ENCODE peak calls at places on chromosomes 7 and 10, in four cellular contexts. One of them, this sample, is unnamed.

GRCh38 chr10:116748471-116748870 is 6.1 kb upstream of the HSPA12A start:
- DNase-seq in heart right ventricle: no peak
- DNase-seq in right lobe of liver: no peak
- DNase-seq in H7: no peak
- DNase-seq in this sample: no peak

GRCh38 chr10:44788147-44788819 is 122.9 kb upstream of the TMEM72 start:
- DNase-seq in heart right ventricle: no peak
- DNase-seq in right lobe of liver: no peak
- DNase-seq in H7: no peak
- DNase-seq in this sample: no peak

GRCh38 chr7:26331789-26332188 is 40.1 kb downstream of the SNX10 start:
- DNase-seq in heart right ventricle: no peak
- DNase-seq in right lobe of liver: no peak
- DNase-seq in H7: no peak
- DNase-seq in this sample: no peak

GRCh38 chr10:68666280-68666760 is 54.7 kb upstream of the CCAR1 start:
- DNase-seq in heart right ventricle: no peak
- DNase-seq in right lobe of liver: no peak
- DNase-seq in H7: no peak
- DNase-seq in this sample: no peak

GRCh38 chr10:104337527-104337984 is 709 bp downstream of the ITPRIP start:
- DNase-seq in heart right ventricle: no peak
- DNase-seq in right lobe of liver: peak; percentile 55
- DNase-seq in H7: peak; percentile 61
- DNase-seq in this sample: peak; percentile 89

GRCh38 chr10:72593963-72594362 is 31.9 kb downstream of the MICU1 start:
- DNase-seq in heart right ventricle: no peak
- DNase-seq in right lobe of liver: no peak
- DNase-seq in H7: no peak
- DNase-seq in this sample: no peak

GRCh38 chr10:71052261-71052660 is 160.1 kb upstream of the UNC5B start:
- DNase-seq in heart right ventricle: no peak
- DNase-seq in right lobe of liver: no peak
- DNase-seq in H7: no peak
- DNase-seq in this sample: no peak

GRCh38 chr7:96921231-96921630 is 84.1 kb upstream of the DLX6 start:
- DNase-seq in heart right ventricle: no peak
- DNase-seq in right lobe of liver: no peak
- DNase-seq in H7: no peak
- DNase-seq in this sample: no peak

GRCh38 chr10:124025638-124026336 is 67.6 kb downstream of the CHST15 start:
- DNase-seq in heart right ventricle: no peak
- DNase-seq in right lobe of liver: no peak
- DNase-seq in H7: no peak
- DNase-seq in this sample: peak; percentile 67

GRCh38 chr7:157248659-157249058 is 88.1 kb upstream of the DNAJB6 start:
- DNase-seq in heart right ventricle: no peak
- DNase-seq in right lobe of liver: no peak
- DNase-seq in H7: no peak
- DNase-seq in this sample: no peak

GRCh38 chr7:123724725-123725381 is 23.9 kb downstream of the WASL start:
- DNase-seq in heart right ventricle: no peak
- DNase-seq in right lobe of liver: no peak
- DNase-seq in H7: no peak
- DNase-seq in this sample: no peak

GRCh38 chr10:102009801-102010425 is 46.1 kb downstream of the ARMH3 start:
- DNase-seq in heart right ventricle: peak; percentile 56
- DNase-seq in right lobe of liver: no peak
- DNase-seq in H7: peak; percentile 77
- DNase-seq in this sample: no peak

GRCh38 chr7:116034411-116034810 is 3.8 kb upstream of the TFEC start:
- DNase-seq in heart right ventricle: no peak
- DNase-seq in right lobe of liver: no peak
- DNase-seq in H7: no peak
- DNase-seq in this sample: no peak

GRCh38 chr7:101436857-101437576 is 74.3 kb downstream of the COL26A1 start:
- DNase-seq in heart right ventricle: no peak
- DNase-seq in right lobe of liver: no peak
- DNase-seq in H7: peak; percentile 85
- DNase-seq in this sample: no peak

GRCh38 chr7:35729061-35729783 is 34.3 kb upstream of the HERPUD2 start:
- DNase-seq in heart right ventricle: no peak
- DNase-seq in right lobe of liver: no peak
- DNase-seq in H7: no peak
- DNase-seq in this sample: peak; percentile 82

GRCh38 chr10:30216811-30217210 is 132.3 kb downstream of the MTPAP start:
- DNase-seq in heart right ventricle: no peak
- DNase-seq in right lobe of liver: no peak
- DNase-seq in H7: no peak
- DNase-seq in this sample: no peak

GRCh38 chr10:3852147-3852904 is 67.3 kb upstream of the KLF6 start:
- DNase-seq in heart right ventricle: peak; percentile 66
- DNase-seq in right lobe of liver: peak; percentile 83
- DNase-seq in H7: no peak
- DNase-seq in this sample: peak; percentile 80

GRCh38 chr10:96254976-96255375 is 16.4 kb downstream of the BLNK start:
- DNase-seq in heart right ventricle: no peak
- DNase-seq in right lobe of liver: no peak
- DNase-seq in H7: no peak
- DNase-seq in this sample: no peak

GRCh38 chr10:79070091-79070610 is 1.4 kb downstream of the ZMIZ1 start:
- DNase-seq in heart right ventricle: no peak
- DNase-seq in right lobe of liver: peak; percentile 55
- DNase-seq in H7: peak; percentile 90
- DNase-seq in this sample: peak; percentile 90

GRCh38 chr7:8172372-8173354 is 89.3 kb downstream of the ICA1 start:
- DNase-seq in heart right ventricle: no peak
- DNase-seq in right lobe of liver: no peak
- DNase-seq in H7: no peak
- DNase-seq in this sample: no peak

GRCh38 chr10:46255696-46256355 is 31.0 kb upstream of the ANTXRL start:
- DNase-seq in heart right ventricle: peak; percentile 70
- DNase-seq in right lobe of liver: peak; percentile 86
- DNase-seq in H7: peak; percentile 92
- DNase-seq in this sample: peak; percentile 86

GRCh38 chr7:69457912-69458491 is 140.3 kb upstream of the AUTS2 start:
- DNase-seq in heart right ventricle: peak; percentile 89
- DNase-seq in right lobe of liver: peak; percentile 69
- DNase-seq in H7: peak; percentile 35
- DNase-seq in this sample: no peak

GRCh38 chr7:150448789-150449147 is 1.7 kb upstream of the GIMAP8 start:
- DNase-seq in heart right ventricle: peak; percentile 84
- DNase-seq in right lobe of liver: peak; percentile 84
- DNase-seq in H7: peak; percentile 94
- DNase-seq in this sample: peak; percentile 95

GRCh38 chr10:115432188-115432819 is 339.1 kb downstream of the ATRNL1 start:
- DNase-seq in heart right ventricle: no peak
- DNase-seq in right lobe of liver: no peak
- DNase-seq in H7: no peak
- DNase-seq in this sample: no peak

GRCh38 chr10:122462533-122463465 is 1.4 kb downstream of the HTRA1 start:
- DNase-seq in heart right ventricle: peak; percentile 56
- DNase-seq in right lobe of liver: peak; percentile 52
- DNase-seq in H7: peak; percentile 67
- DNase-seq in this sample: no peak

GRCh38 chr10:25912796-25913195 is 21.2 kb upstream of the MYO3A start:
- DNase-seq in heart right ventricle: no peak
- DNase-seq in right lobe of liver: no peak
- DNase-seq in H7: no peak
- DNase-seq in this sample: no peak

GRCh38 chr7:121113288-121113687 is 124.8 kb downstream of the CPED1 start:
- DNase-seq in heart right ventricle: no peak
- DNase-seq in right lobe of liver: no peak
- DNase-seq in H7: no peak
- DNase-seq in this sample: no peak

GRCh38 chr7:52758337-52758736 is 277.1 kb upstream of the POM121L12 start:
- DNase-seq in heart right ventricle: peak; percentile 4
- DNase-seq in right lobe of liver: no peak
- DNase-seq in H7: no peak
- DNase-seq in this sample: no peak

GRCh38 chr7:112067609-112068540 is 138.3 kb downstream of the DOCK4 start:
- DNase-seq in heart right ventricle: no peak
- DNase-seq in right lobe of liver: no peak
- DNase-seq in H7: no peak
- DNase-seq in this sample: no peak

GRCh38 chr10:75238182-75239180 is 2.7 kb upstream of the COMTD1 start:
- DNase-seq in heart right ventricle: no peak
- DNase-seq in right lobe of liver: no peak
- DNase-seq in H7: peak; percentile 72
- DNase-seq in this sample: peak; percentile 82

GRCh38 chr7:89503281-89503680 is 651.0 kb upstream of the STEAP1 start:
- DNase-seq in heart right ventricle: no peak
- DNase-seq in right lobe of liver: no peak
- DNase-seq in H7: no peak
- DNase-seq in this sample: no peak

GRCh38 chr10:92689663-92690210 is at the start of gene HHEX:
- DNase-seq in heart right ventricle: peak; percentile 58
- DNase-seq in right lobe of liver: peak; percentile 89
- DNase-seq in H7: peak; percentile 93
- DNase-seq in this sample: peak; percentile 98

GRCh38 chr7:44063894-44064651 is 1.3 kb downstream of the PGAM2 start:
- DNase-seq in heart right ventricle: no peak
- DNase-seq in right lobe of liver: no peak
- DNase-seq in H7: peak; percentile 89
- DNase-seq in this sample: peak; percentile 72
- H3K4me3 ChIP-seq in heart right ventricle: peak overlapping the region; percentile 51
- H3K4me3 ChIP-seq in right lobe of liver: no peak overlapping the region
- H3K4me3 ChIP-seq in H7: no peak overlapping the region
- H3K4me3 ChIP-seq in this sample: no peak overlapping the region

DNA sequence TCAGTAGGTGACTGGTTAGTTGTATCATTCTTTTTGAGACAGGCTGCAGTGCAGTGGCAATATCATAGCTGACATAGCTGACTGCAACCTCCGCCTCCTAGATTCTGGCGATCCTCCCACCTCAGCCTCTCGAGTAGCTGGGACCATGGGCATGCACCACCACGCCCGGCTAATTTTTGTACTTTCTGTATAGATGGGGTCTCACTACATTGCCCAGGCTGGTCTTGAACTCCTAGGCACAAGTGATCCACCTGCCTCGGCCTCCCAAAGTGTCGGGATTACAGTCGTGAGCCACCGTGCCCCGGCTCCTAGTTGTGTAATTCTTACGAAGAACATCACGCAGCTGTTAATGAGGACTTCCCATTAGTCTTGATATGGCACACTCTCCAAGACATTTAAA is 123.4 kb upstream of the VKORC1L1 start:
- DNase-seq in heart right ventricle: no peak
- DNase-seq in right lobe of liver: no peak
- DNase-seq in H7: no peak
- DNase-seq in this sample: no peak
- H3K4me3 ChIP-seq in heart right ventricle: peak overlapping the region; percentile 79
- H3K4me3 ChIP-seq in right lobe of liver: no peak overlapping the region
- H3K4me3 ChIP-seq in H7: no peak overlapping the region
- H3K4me3 ChIP-seq in this sample: no peak overlapping the region

DNA sequence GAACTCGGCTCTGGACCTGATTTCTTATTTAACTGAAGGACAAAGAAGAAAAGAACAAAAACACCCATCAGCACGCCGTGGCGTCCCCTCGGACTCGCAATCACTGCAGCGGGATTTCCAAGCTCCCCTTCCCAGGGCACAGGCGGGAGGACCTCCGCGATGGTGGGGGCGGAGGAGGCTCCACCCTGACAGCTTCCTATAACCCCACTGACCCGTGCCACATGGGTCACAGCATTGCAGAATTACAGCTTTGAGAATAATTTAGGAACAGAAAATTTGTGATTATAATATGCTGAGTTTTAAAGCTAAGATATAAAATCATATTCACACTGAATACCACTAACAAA is 129.7 kb upstream of the SEC61G start:
- DNase-seq in heart right ventricle: no peak
- DNase-seq in right lobe of liver: no peak
- DNase-seq in H7: peak; percentile 22
- DNase-seq in this sample: no peak
- H3K4me3 ChIP-seq in heart right ventricle: peak overlapping the region; percentile 47
- H3K4me3 ChIP-seq in right lobe of liver: peak overlapping the region; percentile 35
- H3K4me3 ChIP-seq in H7: peak overlapping the region; percentile 37
- H3K4me3 ChIP-seq in this sample: peak overlapping the region; percentile 9

GRCh38 chr7:47454066-47454950 is 127.6 kb downstream of the TNS3 start:
- DNase-seq in heart right ventricle: no peak
- DNase-seq in right lobe of liver: no peak
- DNase-seq in H7: no peak
- DNase-seq in this sample: no peak

GRCh38 chr7:47453093-47454056 is 128.5 kb downstream of the TNS3 start:
- DNase-seq in heart right ventricle: peak; percentile 43
- DNase-seq in right lobe of liver: peak; percentile 78
- DNase-seq in H7: peak; percentile 63
- DNase-seq in this sample: no peak

GRCh38 chr7:47455872-47456185 is 126.1 kb downstream of the TNS3 start:
- DNase-seq in heart right ventricle: no peak
- DNase-seq in right lobe of liver: no peak
- DNase-seq in H7: no peak
- DNase-seq in this sample: no peak

GRCh38 chr7:47456210-47456955 is 125.5 kb downstream of the TNS3 start:
- DNase-seq in heart right ventricle: no peak
- DNase-seq in right lobe of liver: no peak
- DNase-seq in H7: no peak
- DNase-seq in this sample: no peak

DNA sequence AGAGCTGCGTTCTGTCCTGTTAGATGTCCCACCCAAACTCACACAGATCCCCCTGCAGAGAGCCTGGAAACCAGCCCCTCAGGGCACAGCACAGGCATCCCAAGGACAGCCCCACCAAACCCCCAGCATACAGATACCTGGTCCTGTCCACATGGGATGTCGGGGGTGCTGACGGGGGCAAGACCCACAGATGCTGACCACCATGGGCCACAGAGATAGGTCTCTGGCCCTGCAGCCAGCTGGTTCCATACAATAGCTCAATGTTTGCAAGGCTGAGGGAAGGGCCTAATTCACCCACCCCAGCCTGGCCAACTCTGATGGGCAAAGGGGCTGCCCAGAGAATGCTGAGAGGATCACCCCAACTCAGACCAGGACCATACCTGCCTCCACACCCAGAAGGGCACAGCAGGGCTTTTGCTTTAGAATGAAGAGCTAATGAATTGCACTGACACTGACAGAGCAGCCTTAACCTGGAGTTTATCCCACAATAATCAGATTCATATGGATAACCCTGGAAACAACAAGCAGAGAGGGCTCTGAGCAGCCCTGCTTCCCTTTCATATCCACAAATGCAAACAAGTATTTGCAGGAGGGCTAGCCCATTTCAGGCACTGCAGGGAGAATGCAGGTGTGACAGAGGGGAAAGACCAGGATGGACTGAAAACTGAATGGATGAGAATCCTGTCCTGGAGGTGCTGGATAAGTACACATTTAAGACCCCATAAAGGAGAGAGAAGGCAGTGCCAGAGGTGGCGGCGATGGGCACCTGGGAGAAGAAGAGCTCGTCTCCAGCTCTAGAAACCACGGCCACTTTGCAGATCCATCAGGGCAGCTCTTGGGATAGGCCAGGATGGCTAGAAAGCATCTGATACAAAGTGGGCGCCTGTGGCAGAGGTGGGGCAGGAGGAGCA is 126.7 kb downstream of the TNS3 start:
- DNase-seq in heart right ventricle: no peak
- DNase-seq in right lobe of liver: no peak
- DNase-seq in H7: no peak
- DNase-seq in this sample: no peak
- H3K4me3 ChIP-seq in heart right ventricle: no peak overlapping the region
- H3K4me3 ChIP-seq in right lobe of liver: no peak overlapping the region
- H3K4me3 ChIP-seq in H7: no peak overlapping the region
- H3K4me3 ChIP-seq in this sample: no peak overlapping the region

This sample was measured in spleen.